ENCODE peak calls at places on chromosome 9, in four cellular contexts. G, L, S and O are unnamed samples.

GRCh38 chr9:110183208-110184145 is 24.5 kb downstream of the C9orf152 start:
- DNase-seq in G (peak), L (no peak), S (peak), O (peak)

GRCh38 chr9:15253786-15254185 is 53.2 kb downstream of the TTC39B start:
- DNase-seq in G (no peak), L (no peak), S (no peak), O (no peak)

GRCh38 chr9:78023003-78023741 is 8.4 kb downstream of the GNAQ start:
- DNase-seq in G (no peak), L (no peak), S (no peak), O (no peak)

GRCh38 chr9:125428060-125428481 is 166.4 kb downstream of the GAPVD1 start:
- DNase-seq in G (no peak), L (no peak), S (peak), O (no peak)

GRCh38 chr9:125374443-125375309 is 113.0 kb downstream of the GAPVD1 start:
- DNase-seq in G (peak), L (peak), S (peak), O (peak)

GRCh38 chr9:68896495-68896894 is 117.4 kb downstream of the PRKACG start:
- DNase-seq in G (no peak), L (no peak), S (no peak), O (no peak)

GRCh38 chr9:121660367-121660766 is 8.9 kb downstream of the DAB2IP start:
- DNase-seq in G (no peak), L (no peak), S (no peak), O (no peak)

GRCh38 chr9:87973791-87974292 is 491 bp downstream of the CDK20 start:
- DNase-seq in G (no peak), L (no peak), S (no peak), O (no peak)

GRCh38 chr9:3517377-3518048 is 8.3 kb downstream of the RFX3 start:
- DNase-seq in G (no peak), L (no peak), S (no peak), O (no peak)

GRCh38 chr9:79763861-79764260 is 192.1 kb downstream of the TLE4 start:
- DNase-seq in G (no peak), L (no peak), S (peak), O (no peak)

GRCh38 chr9:17219261-17219660 is 84.4 kb downstream of the CNTLN start:
- DNase-seq in G (no peak), L (no peak), S (no peak), O (no peak)

GRCh38 chr9:127735530-127736176 is 559 bp upstream of the TOR2A start:
- DNase-seq in G (no peak), L (no peak), S (no peak), O (no peak)

GRCh38 chr9:137694962-137695875 is 76.4 kb downstream of the EHMT1 start:
- DNase-seq in G (peak), L (no peak), S (peak), O (peak)

GRCh38 chr9:35981704-35982103 is 23.8 kb upstream of the OR2S2 start:
- DNase-seq in G (no peak), L (no peak), S (no peak), O (no peak)

GRCh38 chr9:22976454-22976853 is 529.8 kb downstream of the DMRTA1 start:
- DNase-seq in G (no peak), L (no peak), S (no peak), O (no peak)

GRCh38 chr9:9612270-9612669 is 1000.5 kb downstream of the PTPRD start:
- DNase-seq in G (no peak), L (no peak), S (no peak), O (no peak)

DNA sequence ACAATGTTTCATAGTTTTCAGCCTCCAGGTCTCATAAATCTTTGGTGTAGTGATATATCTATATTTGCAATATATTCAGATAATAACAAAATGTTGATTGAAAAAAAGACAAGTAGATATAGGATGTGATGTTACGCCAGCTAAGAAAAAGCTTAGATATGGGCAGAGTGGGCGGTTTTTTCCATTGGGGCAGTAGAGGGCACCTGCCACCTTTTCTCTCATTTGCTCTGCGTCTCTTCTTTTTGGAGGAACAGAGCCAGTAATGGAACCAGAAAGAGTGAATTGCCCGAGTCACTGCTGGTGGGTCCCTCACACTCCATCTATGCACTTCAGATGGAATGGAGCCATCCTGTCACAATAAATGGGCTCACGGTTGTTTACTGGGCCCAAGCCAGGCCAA is 62.1 kb upstream of the FANCC start:
- DNase-seq in G (no peak), L (no peak), S (no peak), O (no peak)
- TF ChIP-seq CTCF in G (no peak), L (no peak), S (peak), O (no peak)

GRCh38 chr9:5510360-5510931 is at the start of gene PDCD1LG2:
- DNase-seq in G (no peak), L (no peak), S (peak), O (no peak)
- TF ChIP-seq CTCF in G (no peak), L (no peak), S (no peak), O (no peak)

DNA sequence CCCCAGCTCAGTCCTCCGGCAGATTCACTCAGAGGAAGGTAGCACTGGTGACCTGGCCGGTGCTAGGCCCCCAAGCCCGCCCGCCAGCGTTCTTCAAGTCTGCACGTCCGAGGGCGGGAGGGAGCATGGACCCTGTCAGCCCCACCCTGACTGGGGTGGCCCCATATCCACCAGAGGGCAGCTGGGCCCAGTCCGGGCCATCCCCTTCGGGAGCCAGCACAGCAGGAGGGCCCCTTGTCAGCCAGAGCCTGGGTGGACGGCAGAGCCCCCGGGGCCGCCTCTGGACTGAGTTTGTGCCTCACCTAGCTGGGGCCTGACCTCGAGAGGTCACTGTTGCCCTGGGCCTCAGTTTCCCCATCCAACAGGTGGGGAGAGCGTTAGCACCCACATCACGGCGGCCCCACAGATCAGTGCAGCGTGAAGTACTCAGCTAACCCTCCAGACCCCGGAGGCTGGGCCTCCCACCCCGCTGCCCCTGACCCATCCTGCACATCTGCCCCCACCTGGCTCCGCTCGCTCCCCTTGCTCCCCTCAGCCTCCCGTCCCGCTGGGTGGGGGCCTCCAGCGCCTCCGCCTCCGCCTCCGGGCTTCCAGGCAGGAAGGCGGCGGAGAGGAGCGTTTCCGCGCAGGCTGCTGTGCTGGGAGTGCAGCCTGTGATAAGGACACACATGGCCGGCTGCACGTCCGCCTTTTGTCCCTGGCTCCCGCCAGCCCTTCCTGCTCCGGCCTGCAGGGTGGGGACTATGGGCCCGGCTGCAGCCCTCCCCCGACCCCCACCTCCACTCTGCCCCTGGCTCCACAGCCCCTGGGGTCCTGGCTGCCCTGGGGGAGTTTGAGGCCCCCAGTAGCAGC is 16.6 kb upstream of the EGFL7 start:
- DNase-seq in G (no peak), L (no peak), S (peak), O (no peak)
- TF ChIP-seq CTCF in G (no peak), L (peak), S (peak), O (no peak)

DNA sequence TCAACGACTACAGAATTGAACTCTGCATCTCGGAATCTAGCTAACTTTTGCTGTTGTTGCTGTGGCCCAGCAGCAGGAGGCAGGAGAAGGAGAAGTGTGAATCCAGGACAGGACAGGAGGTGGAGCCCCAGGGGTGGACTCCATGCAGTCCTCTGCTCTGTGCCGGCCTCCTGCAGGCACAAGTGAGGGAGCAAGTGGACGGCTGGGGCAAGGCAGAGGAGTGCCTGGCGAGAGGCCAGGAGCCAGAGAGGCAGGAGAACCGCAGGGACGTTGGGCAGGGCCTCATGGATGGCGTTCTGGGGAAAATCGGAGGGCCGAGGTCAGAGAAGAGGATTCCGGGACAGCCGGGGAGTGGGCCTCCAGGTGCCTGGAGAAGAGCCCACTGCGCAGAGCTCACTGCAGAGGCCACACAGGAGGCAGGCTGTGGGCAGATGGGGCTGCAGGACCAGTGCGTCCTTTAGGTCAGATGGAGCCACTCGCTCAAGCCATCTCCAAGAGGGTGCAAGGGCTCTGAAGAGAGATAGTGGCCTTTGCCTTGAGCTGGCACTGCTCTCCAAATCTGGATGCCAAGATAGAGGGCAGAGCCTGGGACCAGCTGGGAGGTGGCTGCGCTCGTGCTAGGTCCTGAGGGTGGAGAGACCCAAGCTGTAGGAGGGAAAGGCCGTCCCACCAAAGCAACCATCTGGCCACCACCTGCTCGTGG is 214.0 kb downstream of the FANCC start:
- DNase-seq in G (no peak), L (no peak), S (peak), O (no peak)
- TF ChIP-seq CTCF in G (no peak), L (peak), S (peak), O (no peak)

GRCh38 chr9:21311888-21312287 is 6.8 kb upstream of the IFNA5 start:
- DNase-seq in G (no peak), L (no peak), S (no peak), O (no peak)

GRCh38 chr9:21316032-21316842 is 11.1 kb upstream of the IFNA5 start:
- DNase-seq in G (no peak), L (no peak), S (no peak), O (no peak)

GRCh38 chr9:21317956-21318923 is 13.1 kb upstream of the IFNA5 start:
- DNase-seq in G (peak), L (no peak), S (peak), O (no peak)

GRCh38 chr9:21314152-21314551 is 9.0 kb upstream of the IFNA5 start:
- DNase-seq in G (no peak), L (no peak), S (no peak), O (no peak)

GRCh38 chr9:21316860-21317259 is 11.7 kb upstream of the IFNA5 start:
- DNase-seq in G (no peak), L (no peak), S (no peak), O (no peak)
- TF ChIP-seq CTCF in G (no peak), L (no peak), S (no peak), O (no peak)

DNA sequence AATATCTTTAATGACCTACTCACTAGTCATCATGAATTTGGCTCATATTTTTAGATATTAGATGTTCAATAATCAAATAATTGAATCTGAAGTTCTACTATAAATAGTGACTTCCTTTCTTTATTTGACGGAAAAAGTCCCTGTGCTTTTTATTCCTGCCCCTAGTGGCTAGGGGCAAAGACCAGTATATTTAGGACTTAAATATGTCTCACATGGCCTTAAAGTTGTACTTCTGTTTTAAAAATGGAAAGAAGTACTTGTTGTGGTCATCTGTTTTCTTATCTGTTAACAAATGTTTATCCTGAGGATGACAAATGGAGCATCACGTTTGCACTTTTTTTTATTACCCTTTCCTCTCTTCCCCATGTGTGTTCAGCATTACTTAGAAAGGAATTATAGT is 89.2 kb upstream of the GRHPR start:
- DNase-seq in G (no peak), L (no peak), S (no peak), O (no peak)
- TF ChIP-seq CTCF in G (peak), L (peak), S (peak), O (peak)

DNA sequence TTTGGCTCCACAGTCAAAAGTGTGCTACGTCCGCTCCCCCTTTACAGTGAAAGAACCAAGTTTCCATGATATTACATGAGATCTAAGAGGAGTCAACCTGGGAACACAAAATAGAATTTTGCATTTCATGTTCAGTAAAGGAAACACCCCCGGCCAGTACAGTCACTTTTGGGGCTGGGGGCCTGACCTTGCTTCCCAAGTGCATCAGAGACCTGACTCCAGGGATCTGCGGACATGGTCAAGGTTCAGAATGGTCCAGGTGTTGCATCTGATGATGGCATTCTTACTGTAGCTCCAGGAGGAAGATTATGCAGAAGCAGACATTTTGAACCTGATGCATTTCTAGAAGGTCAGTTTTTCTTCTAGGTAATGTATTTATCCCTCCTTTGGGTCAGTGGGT is 39.8 kb downstream of the AK8 start:
- DNase-seq in G (no peak), L (no peak), S (no peak), O (no peak)
- TF ChIP-seq CTCF in G (no peak), L (no peak), S (no peak), O (no peak)

DNA sequence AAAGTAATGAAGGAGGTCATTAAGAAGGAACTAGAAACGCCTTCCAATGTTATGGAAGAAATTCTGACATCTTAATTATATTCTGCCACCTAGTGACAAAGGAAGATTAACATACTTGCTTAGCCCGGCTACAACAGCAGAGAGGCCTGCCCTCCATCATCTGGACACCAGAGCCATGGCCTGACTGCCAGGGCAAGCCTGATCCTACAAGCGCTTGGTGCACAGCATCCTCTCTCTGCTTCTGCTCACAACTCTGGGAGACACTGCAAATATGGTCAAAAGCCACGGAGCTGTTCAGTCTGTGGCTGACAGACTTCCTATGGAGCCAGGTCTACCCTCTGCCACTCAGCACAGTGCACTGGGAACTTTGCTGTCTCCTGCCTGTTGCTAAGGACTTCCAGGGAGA is 87.3 kb upstream of the SLC44A1 start:
- DNase-seq in G (peak), L (no peak), S (peak), O (no peak)
- TF ChIP-seq CTCF in G (peak), L (peak), S (peak), O (peak)